ENCODE peak calls at places on chromosome 1, in four cellular contexts. Q is uterus, B is iPS DF 6.9, A is adipocyte. X is an unnamed sample.
A peak's percentile ranks its signal among the peaks of the same experiment; 100 is the strongest.

GRCh38 chr1:114009042-114009392 is 29.7 kb downstream of the OLFML3 start:
- DNase-seq in B (no peak), Q (no peak), A (no peak), X (no peak)

GRCh38 chr1:202806845-202807366 is 1.3 kb downstream of the KDM5B start:
- DNase-seq in A (peak; percentile 63), Q (no peak), B (no peak), X (no peak)

GRCh38 chr1:59199734-59200376 is 97.0 kb upstream of the FGGY start:
- DNase-seq in A (no peak), B (no peak), Q (no peak), X (peak; percentile 46)

GRCh38 chr1:197811769-197812168 is 36.5 kb upstream of the DENND1B start:
- DNase-seq in A (peak; percentile 32), B (no peak), Q (no peak), X (no peak)

GRCh38 chr1:196148367-196148970 is 459.8 kb downstream of the KCNT2 start:
- DNase-seq in B (no peak), A (peak; percentile 77), Q (no peak), X (no peak)

GRCh38 chr1:46130144-46130543 is 2.3 kb downstream of the PIK3R3 start:
- DNase-seq in B (no peak), Q (no peak), A (peak; percentile 54), X (no peak)

GRCh38 chr1:68010094-68010493 is 40.3 kb downstream of the DIRAS3 start:
- DNase-seq in Q (no peak), A (peak; percentile 45), B (no peak), X (no peak)

GRCh38 chr1:195773958-195774357 is 834.3 kb downstream of the KCNT2 start:
- DNase-seq in B (no peak), Q (no peak), A (no peak), X (no peak)

GRCh38 chr1:52424238-52424637 is 19.8 kb downstream of the PRPF38A start:
- DNase-seq in B (no peak), Q (no peak), A (no peak), X (no peak)

GRCh38 chr1:182374101-182374834 is 17.3 kb downstream of the GLUL start:
- DNase-seq in B (no peak), Q (no peak), A (no peak), X (no peak)

DNA sequence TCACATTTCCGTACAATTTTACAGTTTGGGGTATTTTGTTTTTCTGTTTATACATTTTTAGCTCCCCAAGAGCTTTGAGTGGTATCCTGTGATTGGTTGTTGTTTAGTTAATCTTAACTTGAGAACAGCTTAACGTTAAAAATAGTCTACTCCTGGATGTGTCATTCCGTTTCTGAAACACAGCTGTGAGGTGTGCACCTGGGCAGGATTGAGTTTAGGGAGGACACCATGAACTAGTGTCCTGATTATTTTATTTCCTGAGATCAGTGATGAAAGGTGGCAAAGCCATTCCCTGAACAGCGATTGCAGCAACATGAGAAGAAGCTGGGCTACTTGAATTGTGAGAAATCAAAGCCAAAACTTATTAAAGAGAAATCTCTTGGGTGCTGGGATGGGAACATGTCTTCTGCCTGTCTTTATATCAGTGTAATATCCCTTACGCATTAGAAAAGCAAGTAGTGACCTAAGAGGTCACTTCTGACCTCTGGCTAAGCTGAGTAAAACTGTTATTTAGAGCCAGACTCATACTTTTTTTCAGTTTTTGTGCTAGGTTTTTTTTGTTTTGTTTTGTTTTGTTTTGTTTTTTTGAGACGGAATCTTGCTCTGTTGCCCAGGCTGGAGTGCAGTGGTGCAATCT is 43.4 kb downstream of the ZBTB40 start:
- DNase-seq in B (no peak), A (no peak), Q (no peak), X (no peak)
- H3K4me3 ChIP-seq in B (no peak overlapping the region), A (no peak overlapping the region), Q (no peak overlapping the region), X (no peak overlapping the region)

DNA sequence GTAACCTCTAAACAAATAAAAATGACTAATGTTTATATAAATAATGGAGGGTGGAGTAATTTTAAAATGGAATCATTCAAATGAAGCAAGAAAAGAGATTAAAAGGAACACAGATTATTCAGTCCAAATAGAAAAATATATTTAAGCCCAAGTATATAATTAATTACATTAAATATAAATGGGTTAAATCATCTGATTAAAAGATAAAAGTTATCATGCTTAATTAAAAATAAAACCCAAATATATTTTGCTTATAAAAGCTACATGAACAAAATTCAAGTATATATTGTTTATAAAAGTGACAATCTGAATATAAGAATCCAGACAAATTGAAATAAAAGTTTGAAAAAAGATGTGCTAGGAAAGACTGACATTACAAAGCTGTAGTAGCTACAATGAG is 63.9 kb upstream of the ACTRT2 start:
- DNase-seq in A (no peak), Q (no peak), B (no peak), X (no peak)
- H3K9me3 ChIP-seq in A (peaks cover 54% of the 10 kb centered on the region), Q (no peaks in the 10 kb centered on the region), B (peaks cover 24% of the 10 kb centered on the region), X (no peaks in the 10 kb centered on the region)

DNA sequence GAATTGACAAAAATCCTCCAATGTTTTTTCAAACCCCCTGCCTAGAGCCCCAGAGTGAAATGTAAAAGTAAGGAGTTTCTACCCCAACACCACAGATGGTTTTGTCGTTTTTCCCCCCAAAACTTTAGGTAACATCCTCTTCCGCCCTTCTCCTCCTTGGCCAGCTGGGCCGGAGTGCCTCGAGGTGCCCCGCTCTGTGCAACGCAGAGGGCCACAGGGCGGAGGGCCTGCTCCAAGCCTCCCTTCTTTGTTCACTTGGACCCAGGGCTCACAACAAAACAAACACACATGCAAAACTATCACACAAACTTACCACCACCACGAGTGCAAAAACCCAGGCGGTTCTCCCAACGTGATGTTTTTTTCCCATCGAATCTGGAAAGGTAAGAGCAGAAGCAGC is 1.9 kb downstream of the SSBP3 start:
- DNase-seq in Q (no peak), B (no peak), A (no peak), X (no peak)
- H3K4me3 ChIP-seq in Q (peak overlapping the region; percentile 97), B (no peak overlapping the region), A (peak overlapping the region; percentile 86), X (no peak overlapping the region)

GRCh38 chr1:125085720-125086591 is 3901.2 kb downstream of the SRGAP2C start:
- DNase-seq in Q (no peak), B (no peak), A (no peak), X (no peak)

GRCh38 chr1:125080077-125080476 is 3895.3 kb downstream of the SRGAP2C start:
- DNase-seq in B (no peak), Q (no peak), A (no peak), X (no peak)
- H3K9me3 ChIP-seq in B (peaks cover 5% of the 10 kb centered on the region), Q (peaks cover 4% of the 10 kb centered on the region), A (peaks cover 30% of the 10 kb centered on the region), X (no peaks in the 10 kb centered on the region)

DNA sequence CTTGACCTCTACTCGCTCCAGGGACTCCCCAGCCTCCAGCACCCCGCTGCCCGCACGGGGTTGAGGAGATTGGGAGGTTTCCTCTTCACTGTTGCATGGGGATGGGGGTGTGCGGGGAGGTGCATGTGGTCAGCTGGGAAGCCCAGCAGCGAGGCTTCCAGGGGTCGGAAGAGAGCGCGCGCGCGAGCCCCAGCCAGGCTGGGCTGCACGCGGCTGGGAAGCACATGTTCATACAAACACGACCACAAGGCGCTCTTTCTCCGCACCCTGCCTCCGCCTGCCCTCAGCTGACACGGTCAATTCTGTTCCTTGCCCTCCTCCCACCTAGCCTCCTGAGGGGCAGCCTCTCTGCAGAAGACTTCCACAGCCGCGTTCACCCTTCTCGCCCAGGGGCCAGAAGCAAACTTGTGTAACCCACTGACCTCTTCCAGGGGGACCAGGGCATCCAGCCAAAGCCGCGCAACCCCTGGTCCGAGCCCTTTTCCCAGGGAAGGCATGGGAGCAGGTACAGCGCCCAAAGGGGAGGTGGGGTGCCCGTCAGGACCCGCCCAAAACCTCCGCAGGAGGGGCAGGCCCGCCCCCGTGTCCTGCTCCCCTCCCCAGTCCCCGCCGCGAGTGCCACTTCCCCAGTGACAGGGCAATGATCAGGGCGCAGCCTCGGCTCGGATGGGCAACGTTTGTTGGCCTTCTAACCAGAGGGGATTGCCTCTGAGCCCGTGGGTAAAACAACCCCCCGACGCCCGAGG is 1.3 kb downstream of the COL24A1 start:
- DNase-seq in B (no peak), Q (no peak), A (no peak), X (no peak)
- H3K4me3 ChIP-seq in B (peak overlapping the region; percentile 56), Q (peak overlapping the region; percentile 31), A (peak overlapping the region; percentile 62), X (no peak overlapping the region)

DNA sequence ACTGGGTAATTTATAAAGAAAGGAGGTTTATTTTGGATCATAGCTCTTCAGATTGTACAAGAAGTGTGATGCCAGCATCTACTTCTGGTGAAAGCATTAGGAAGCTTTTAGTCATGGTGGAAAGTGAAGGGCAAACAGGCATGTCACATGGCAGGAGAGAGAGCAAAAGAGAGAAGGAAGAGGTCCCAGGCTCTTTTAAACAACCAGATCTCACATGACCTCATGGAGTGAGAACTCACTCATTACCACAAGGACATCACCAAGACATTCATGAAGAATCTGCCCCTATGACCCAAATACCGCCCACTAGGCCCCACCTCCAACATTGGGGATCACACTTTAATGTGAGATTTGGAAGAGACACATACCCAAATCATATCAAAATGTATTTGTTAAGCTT is 10.0 kb downstream of the RPTN start:
- DNase-seq in A (no peak), B (no peak), Q (no peak), X (no peak)
- H3K9me3 ChIP-seq in A (peaks cover 13% of the 10 kb centered on the region), B (peaks cover 3% of the 10 kb centered on the region), Q (no peaks in the 10 kb centered on the region), X (peaks cover 16% of the 10 kb centered on the region)

GRCh38 chr1:57597036-57597435 is 173.2 kb upstream of the DAB1 start:
- DNase-seq in A (no peak), Q (no peak), B (no peak), X (no peak)

GRCh38 chr1:57600424-57600823 is 176.6 kb upstream of the DAB1 start:
- DNase-seq in A (no peak), B (peak; percentile 90), Q (no peak), X (no peak)

DNA sequence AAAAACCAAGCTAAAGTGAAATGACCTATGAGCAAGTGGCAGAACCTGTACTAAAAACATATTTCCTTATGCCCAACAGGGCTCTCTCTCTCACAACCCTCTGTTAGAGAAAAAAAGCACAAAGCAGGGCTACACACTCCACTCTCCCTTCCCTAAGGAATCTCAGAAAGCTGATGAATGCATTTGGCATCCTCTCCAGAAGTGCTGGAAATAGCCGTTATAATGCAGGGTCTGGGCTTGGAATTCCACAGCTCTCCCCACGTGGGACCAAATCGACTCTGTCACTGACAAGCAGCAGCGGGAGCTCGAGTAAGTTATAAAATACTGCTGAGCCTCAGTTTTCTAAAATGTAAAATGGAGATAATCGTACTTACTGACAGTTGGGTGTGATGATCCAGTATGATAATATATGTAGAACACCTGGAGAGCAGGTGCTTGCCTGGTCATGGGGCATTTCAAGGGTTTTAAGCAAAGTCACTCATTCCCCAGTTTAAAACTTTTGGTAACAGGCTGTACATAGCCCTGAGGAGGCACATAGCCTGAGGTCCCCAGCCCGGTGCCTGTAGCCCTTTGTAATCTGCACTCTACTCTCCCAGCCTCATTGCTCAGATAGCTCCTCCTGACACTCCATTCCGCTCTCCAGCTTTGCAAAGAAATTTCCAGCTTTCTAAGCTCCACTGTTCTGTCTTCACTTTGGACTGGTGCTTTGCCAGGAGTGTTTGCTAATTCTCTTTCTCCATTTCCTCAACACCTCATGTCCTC is 175.6 kb upstream of the DAB1 start:
- DNase-seq in A (peak; percentile 19), Q (no peak), B (no peak), X (no peak)
- H3K4me3 ChIP-seq in A (no peak overlapping the region), Q (no peak overlapping the region), B (no peak overlapping the region), X (no peak overlapping the region)

X was measured in Caco-2.